ENCODE peak calls at places on chromosome 4, in seven cellular contexts. One of them, this sample, is unnamed.

GRCh38 chr4:54091637-54092404 is 8.1 kb upstream of the GSX2 start:
- DNase-seq in hepatocyte: peak; percentile 84
- DNase-seq in GM23248: peak; percentile 85
- DNase-seq in MM.1S: peak; percentile 59
- DNase-seq in SK-N-SH: peak; percentile 89
- DNase-seq in PC-3: peak; percentile 73
- DNase-seq in OCI-LY7: peak; percentile 84
- DNase-seq in this sample: peak; percentile 64

GRCh38 chr4:7332216-7333023 is 102.3 kb downstream of the PSAPL1 start:
- DNase-seq in GM23248: peak; percentile 85
- DNase-seq in MM.1S: no peak
- DNase-seq in SK-N-SH: no peak
- DNase-seq in PC-3: no peak
- DNase-seq in hepatocyte: peak; percentile 43
- DNase-seq in OCI-LY7: no peak
- DNase-seq in this sample: no peak

GRCh38 chr4:7018281-7018680 is 24.9 kb upstream of the TADA2B start:
- DNase-seq in SK-N-SH: no peak
- DNase-seq in PC-3: no peak
- DNase-seq in OCI-LY7: no peak
- DNase-seq in MM.1S: no peak
- DNase-seq in hepatocyte: no peak
- DNase-seq in GM23248: no peak
- DNase-seq in this sample: no peak

GRCh38 chr4:4922441-4922840 is 63.0 kb downstream of the MSX1 start:
- DNase-seq in OCI-LY7: no peak
- DNase-seq in SK-N-SH: no peak
- DNase-seq in MM.1S: no peak
- DNase-seq in PC-3: no peak
- DNase-seq in GM23248: no peak
- DNase-seq in hepatocyte: no peak
- DNase-seq in this sample: no peak

GRCh38 chr4:120731561-120731960 is 191.0 kb downstream of the PRDM5 start:
- DNase-seq in GM23248: peak; percentile 63
- DNase-seq in SK-N-SH: no peak
- DNase-seq in PC-3: no peak
- DNase-seq in OCI-LY7: no peak
- DNase-seq in hepatocyte: no peak
- DNase-seq in MM.1S: no peak
- DNase-seq in this sample: no peak

GRCh38 chr4:7956306-7957112 is 16.8 kb upstream of the AFAP1 start:
- DNase-seq in hepatocyte: no peak
- DNase-seq in PC-3: peak; percentile 86
- DNase-seq in OCI-LY7: no peak
- DNase-seq in GM23248: peak; percentile 84
- DNase-seq in MM.1S: no peak
- DNase-seq in SK-N-SH: peak; percentile 34
- DNase-seq in this sample: no peak

GRCh38 chr4:36758312-36758690 is 476.9 kb downstream of the DTHD1 start:
- DNase-seq in SK-N-SH: no peak
- DNase-seq in OCI-LY7: no peak
- DNase-seq in PC-3: no peak
- DNase-seq in MM.1S: no peak
- DNase-seq in GM23248: no peak
- DNase-seq in hepatocyte: peak; percentile 10
- DNase-seq in this sample: no peak

GRCh38 chr4:108877821-108878220 is 115.0 kb upstream of the ETNPPL start:
- DNase-seq in GM23248: no peak
- DNase-seq in hepatocyte: no peak
- DNase-seq in PC-3: peak; percentile 32
- DNase-seq in OCI-LY7: no peak
- DNase-seq in MM.1S: no peak
- DNase-seq in SK-N-SH: no peak
- DNase-seq in this sample: no peak

GRCh38 chr4:32172761-32173160 is 1452.6 kb downstream of the PCDH7 start:
- DNase-seq in GM23248: no peak
- DNase-seq in SK-N-SH: no peak
- DNase-seq in hepatocyte: no peak
- DNase-seq in MM.1S: no peak
- DNase-seq in OCI-LY7: no peak
- DNase-seq in PC-3: peak; percentile 59
- DNase-seq in this sample: no peak

GRCh38 chr4:68257719-68258118 is 12.2 kb upstream of the TMPRSS11B start:
- DNase-seq in OCI-LY7: no peak
- DNase-seq in GM23248: no peak
- DNase-seq in hepatocyte: no peak
- DNase-seq in SK-N-SH: no peak
- DNase-seq in PC-3: no peak
- DNase-seq in MM.1S: no peak
- DNase-seq in this sample: no peak

GRCh38 chr4:4542824-4543485 is 1.1 kb upstream of the STX18 start:
- DNase-seq in GM23248: peak; percentile 47
- DNase-seq in hepatocyte: no peak
- DNase-seq in SK-N-SH: peak; percentile 17
- DNase-seq in OCI-LY7: peak; percentile 26
- DNase-seq in MM.1S: no peak
- DNase-seq in PC-3: no peak
- DNase-seq in this sample: peak; percentile 45

GRCh38 chr4:120839974-120840751 is 82.4 kb downstream of the PRDM5 start:
- DNase-seq in MM.1S: no peak
- DNase-seq in GM23248: no peak
- DNase-seq in SK-N-SH: no peak
- DNase-seq in PC-3: no peak
- DNase-seq in hepatocyte: no peak
- DNase-seq in OCI-LY7: no peak
- DNase-seq in this sample: no peak

GRCh38 chr4:184807797-184808718 is 17.7 kb downstream of the ACSL1 start:
- DNase-seq in GM23248: peak; percentile 61
- DNase-seq in MM.1S: no peak
- DNase-seq in OCI-LY7: no peak
- DNase-seq in SK-N-SH: no peak
- DNase-seq in PC-3: peak; percentile 87
- DNase-seq in hepatocyte: no peak
- DNase-seq in this sample: peak; percentile 95

GRCh38 chr4:76811604-76812412 is 86.1 kb downstream of the SOWAHB start:
- DNase-seq in GM23248: peak; percentile 45
- DNase-seq in OCI-LY7: no peak
- DNase-seq in SK-N-SH: no peak
- DNase-seq in MM.1S: no peak
- DNase-seq in PC-3: no peak
- DNase-seq in hepatocyte: peak; percentile 38
- DNase-seq in this sample: peak; percentile 28

GRCh38 chr4:60042231-60042652 is 1157.9 kb upstream of the ADGRL3 start:
- DNase-seq in SK-N-SH: no peak
- DNase-seq in MM.1S: no peak
- DNase-seq in PC-3: no peak
- DNase-seq in OCI-LY7: no peak
- DNase-seq in GM23248: no peak
- DNase-seq in hepatocyte: no peak
- DNase-seq in this sample: no peak

GRCh38 chr4:7531640-7531994 is 96.9 kb upstream of the PSAPL1 start:
- DNase-seq in MM.1S: no peak
- DNase-seq in GM23248: no peak
- DNase-seq in PC-3: no peak
- DNase-seq in SK-N-SH: no peak
- DNase-seq in OCI-LY7: no peak
- DNase-seq in hepatocyte: no peak
- DNase-seq in this sample: peak; percentile 25

GRCh38 chr4:120857312-120857711 is 65.2 kb downstream of the PRDM5 start:
- DNase-seq in MM.1S: peak; percentile 48
- DNase-seq in hepatocyte: no peak
- DNase-seq in OCI-LY7: no peak
- DNase-seq in SK-N-SH: no peak
- DNase-seq in GM23248: peak; percentile 78
- DNase-seq in PC-3: no peak
- DNase-seq in this sample: no peak

GRCh38 chr4:184295206-184295605 is 77.5 kb upstream of the ENPP6 start:
- DNase-seq in GM23248: no peak
- DNase-seq in OCI-LY7: no peak
- DNase-seq in hepatocyte: no peak
- DNase-seq in PC-3: no peak
- DNase-seq in SK-N-SH: no peak
- DNase-seq in MM.1S: no peak
- DNase-seq in this sample: no peak

GRCh38 chr4:151202851-151203455 is 74.0 kb upstream of the PRSS48 start:
- DNase-seq in OCI-LY7: no peak
- DNase-seq in PC-3: no peak
- DNase-seq in hepatocyte: no peak
- DNase-seq in MM.1S: no peak
- DNase-seq in SK-N-SH: no peak
- DNase-seq in GM23248: no peak
- DNase-seq in this sample: no peak

GRCh38 chr4:154982187-154983047 is 201.3 kb downstream of the RBM46 start:
- DNase-seq in hepatocyte: peak; percentile 76
- DNase-seq in OCI-LY7: peak; percentile 37
- DNase-seq in PC-3: peak; percentile 69
- DNase-seq in SK-N-SH: peak; percentile 58
- DNase-seq in GM23248: peak; percentile 75
- DNase-seq in MM.1S: peak; percentile 55
- DNase-seq in this sample: peak; percentile 81

GRCh38 chr4:183099537-183100297 is 660 bp downstream of the WWC2 start:
- DNase-seq in SK-N-SH: no peak
- DNase-seq in hepatocyte: peak; percentile 73
- DNase-seq in OCI-LY7: no peak
- DNase-seq in GM23248: peak; percentile 56
- DNase-seq in PC-3: peak; percentile 31
- DNase-seq in MM.1S: peak; percentile 16
- DNase-seq in this sample: peak; percentile 83

GRCh38 chr4:158599150-158599549 is 72.5 kb downstream of the C4orf46 start:
- DNase-seq in PC-3: peak; percentile 13
- DNase-seq in OCI-LY7: no peak
- DNase-seq in MM.1S: no peak
- DNase-seq in hepatocyte: no peak
- DNase-seq in SK-N-SH: no peak
- DNase-seq in GM23248: peak; percentile 28
- DNase-seq in this sample: no peak

GRCh38 chr4:15001825-15002658 is at the start of gene CPEB2:
- DNase-seq in hepatocyte: peak; percentile 98
- DNase-seq in GM23248: peak; percentile 98
- DNase-seq in SK-N-SH: peak; percentile 94
- DNase-seq in PC-3: peak; percentile 88
- DNase-seq in OCI-LY7: peak; percentile 96
- DNase-seq in MM.1S: peak; percentile 94
- DNase-seq in this sample: peak; percentile 94
- TF ChIP-seq EZH2phosphoT487 in hepatocyte: no peak
- TF ChIP-seq EZH2phosphoT487 in GM23248: no peak
- TF ChIP-seq EZH2phosphoT487 in SK-N-SH: no peak
- TF ChIP-seq EZH2phosphoT487 in PC-3: peak; percentile 82
- TF ChIP-seq EZH2phosphoT487 in OCI-LY7: no peak
- TF ChIP-seq EZH2phosphoT487 in MM.1S: no peak
- TF ChIP-seq EZH2phosphoT487 in this sample: peak; percentile 44

GRCh38 chr4:43567644-43568043 is 675.1 kb downstream of the GRXCR1 start:
- DNase-seq in OCI-LY7: peak; percentile 11
- DNase-seq in hepatocyte: no peak
- DNase-seq in SK-N-SH: no peak
- DNase-seq in GM23248: no peak
- DNase-seq in MM.1S: no peak
- DNase-seq in PC-3: no peak
- DNase-seq in this sample: no peak

GRCh38 chr4:43564107-43564506 is 671.6 kb downstream of the GRXCR1 start:
- DNase-seq in MM.1S: peak; percentile 44
- DNase-seq in GM23248: no peak
- DNase-seq in OCI-LY7: peak; percentile 75
- DNase-seq in hepatocyte: no peak
- DNase-seq in PC-3: no peak
- DNase-seq in SK-N-SH: no peak
- DNase-seq in this sample: no peak

GRCh38 chr4:43560047-43560446 is 667.5 kb downstream of the GRXCR1 start:
- DNase-seq in MM.1S: peak; percentile 45
- DNase-seq in PC-3: no peak
- DNase-seq in OCI-LY7: peak; percentile 62
- DNase-seq in GM23248: no peak
- DNase-seq in SK-N-SH: no peak
- DNase-seq in hepatocyte: no peak
- DNase-seq in this sample: no peak

DNA sequence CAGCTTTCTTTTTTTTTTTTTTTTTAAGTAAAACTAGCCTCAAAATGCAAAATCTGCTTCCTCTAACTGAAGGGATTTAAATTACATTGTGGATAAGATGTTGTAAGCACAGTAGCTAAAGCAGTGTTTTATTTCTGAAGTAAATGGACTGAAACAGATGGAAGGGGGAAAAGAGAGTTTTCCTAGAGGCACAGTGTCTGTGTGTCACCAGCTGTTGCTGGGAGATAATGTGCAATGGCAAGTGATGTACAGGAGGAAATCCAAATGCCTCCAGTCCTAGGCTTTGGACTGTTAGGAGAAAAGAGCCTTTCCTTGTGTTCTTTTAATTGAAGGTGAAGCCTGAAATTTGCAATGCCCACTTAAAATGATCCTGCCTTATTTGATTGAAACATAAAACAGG is 672.1 kb downstream of the GRXCR1 start:
- DNase-seq in MM.1S: no peak
- DNase-seq in PC-3: no peak
- DNase-seq in SK-N-SH: no peak
- DNase-seq in GM23248: no peak
- DNase-seq in OCI-LY7: no peak
- DNase-seq in hepatocyte: no peak
- DNase-seq in this sample: no peak
- H3K27ac ChIP-seq in MM.1S: no peak overlapping the region
- H3K27ac ChIP-seq in PC-3: no peak overlapping the region
- H3K27ac ChIP-seq in SK-N-SH: no peak overlapping the region
- H3K27ac ChIP-seq in GM23248: no peak overlapping the region
- H3K27ac ChIP-seq in OCI-LY7: peak overlapping the region; percentile 69
- H3K27ac ChIP-seq in hepatocyte: no peak overlapping the region
- H3K27ac ChIP-seq in this sample: no peak overlapping the region

DNA sequence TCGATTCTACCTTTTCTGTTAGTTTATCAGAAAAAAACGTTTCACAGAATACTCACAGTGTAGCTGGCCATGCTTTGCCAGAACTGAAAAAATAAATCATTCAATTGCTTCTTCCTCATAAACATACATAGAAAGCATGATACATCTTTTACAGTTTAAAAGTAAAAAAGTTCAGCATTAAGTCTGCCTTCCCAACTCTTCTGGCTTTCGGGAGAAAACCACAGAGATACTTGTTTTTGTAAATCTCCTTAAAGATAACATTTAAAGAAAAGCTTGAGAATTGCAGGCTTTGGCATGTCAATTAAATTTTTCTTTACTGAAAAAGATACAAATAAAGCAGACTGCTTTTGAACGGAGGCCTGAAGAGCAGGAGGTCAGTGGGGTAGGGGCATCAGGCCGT is 66.8 kb downstream of the SEC24D start:
- DNase-seq in MM.1S: no peak
- DNase-seq in hepatocyte: no peak
- DNase-seq in OCI-LY7: no peak
- DNase-seq in SK-N-SH: no peak
- DNase-seq in GM23248: no peak
- DNase-seq in PC-3: no peak
- DNase-seq in this sample: no peak
- H2AFZ ChIP-seq in MM.1S: no peak overlapping the region
- H2AFZ ChIP-seq in hepatocyte: no peak overlapping the region
- H2AFZ ChIP-seq in OCI-LY7: no peak overlapping the region
- H2AFZ ChIP-seq in SK-N-SH: no peak overlapping the region
- H2AFZ ChIP-seq in GM23248: no peak overlapping the region
- H2AFZ ChIP-seq in PC-3: no peak overlapping the region
- H2AFZ ChIP-seq in this sample: no peak overlapping the region

DNA sequence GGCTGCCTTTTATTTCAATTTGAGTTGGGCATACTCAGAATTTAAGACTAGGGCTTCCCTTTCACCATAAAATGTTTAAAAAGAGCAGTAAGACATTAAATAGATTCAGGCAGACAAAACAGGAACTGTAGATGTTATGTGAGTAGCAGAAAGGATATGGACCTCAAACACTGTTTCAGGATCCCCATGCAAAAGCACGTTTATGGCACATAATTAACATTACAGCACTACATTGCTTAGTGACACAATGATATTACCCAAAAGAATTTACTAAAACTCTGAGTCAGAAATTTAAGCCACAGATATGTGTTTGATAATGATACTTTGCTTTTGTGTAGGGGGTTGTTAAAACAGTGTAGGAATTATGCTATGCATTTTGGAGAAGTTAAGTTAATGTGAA is 266.3 kb downstream of the PDGFC start:
- DNase-seq in hepatocyte: no peak
- DNase-seq in GM23248: peak; percentile 60
- DNase-seq in OCI-LY7: no peak
- DNase-seq in PC-3: peak; percentile 26
- DNase-seq in SK-N-SH: no peak
- DNase-seq in MM.1S: no peak
- DNase-seq in this sample: no peak
- TF ChIP-seq EZH2phosphoT487 in hepatocyte: no peak
- TF ChIP-seq EZH2phosphoT487 in GM23248: no peak
- TF ChIP-seq EZH2phosphoT487 in OCI-LY7: no peak
- TF ChIP-seq EZH2phosphoT487 in PC-3: no peak
- TF ChIP-seq EZH2phosphoT487 in SK-N-SH: no peak
- TF ChIP-seq EZH2phosphoT487 in MM.1S: no peak
- TF ChIP-seq EZH2phosphoT487 in this sample: no peak

This sample was measured in neural progenitor cell.